ENCODE peak calls at places on chromosomes 5 and 9, in seven cellular contexts. F is left lung, L is BJ, T is GM23338, V is neural progenitor cell, Q is astrocyte of the spinal cord, N is WTC11. P is an unnamed sample.

GRCh38 chr5:79971156-79971555 is 19.9 kb downstream of the MTX3 start:
- DNase-seq in N (no peak), Q (peak; percentile 36), L (no peak), F (no peak), T (no peak), V (no peak), P (peak; percentile 64)

GRCh38 chr5:139342423-139342723 is 719 bp downstream of the PAIP2 start:
- DNase-seq in V (no peak), T (no peak), N (no peak), L (no peak), Q (no peak), F (no peak), P (no peak)

GRCh38 chr5:175895701-175896102 is 24.3 kb downstream of the CPLX2 start:
- DNase-seq in V (peak; percentile 64), Q (no peak), L (no peak), N (no peak), F (no peak), T (no peak), P (no peak)

GRCh38 chr9:82332018-82332773 is 343.6 kb downstream of the SPATA31D1 start:
- DNase-seq in V (no peak), F (no peak), Q (peak; percentile 81), T (no peak), N (no peak), L (peak; percentile 74), P (peak; percentile 76)

GRCh38 chr9:129751841-129752801 is 721 bp downstream of the PTGES start:
- DNase-seq in T (no peak), F (peak; percentile 45), N (no peak), L (no peak), Q (no peak), V (no peak), P (no peak)

GRCh38 chr5:15013654-15014463 is 142.3 kb upstream of the ANKH start:
- DNase-seq in Q (peak; percentile 85), T (peak; percentile 88), N (no peak), V (peak; percentile 69), L (peak; percentile 24), F (no peak), P (peak; percentile 85)

GRCh38 chr9:16191237-16191636 is 638.4 kb downstream of the CCDC171 start:
- DNase-seq in L (no peak), T (no peak), F (no peak), N (no peak), Q (no peak), V (no peak), P (no peak)

GRCh38 chr9:132268725-132269352 is 85.9 kb downstream of the SETX start:
- DNase-seq in T (peak; percentile 84), F (peak; percentile 49), V (peak; percentile 74), Q (peak; percentile 66), N (peak; percentile 80), L (no peak), P (peak; percentile 73)

GRCh38 chr9:120853198-120853597 is 10.5 kb upstream of the PSMD5 start:
- DNase-seq in N (no peak), T (no peak), V (no peak), L (no peak), F (no peak), Q (no peak), P (no peak)

GRCh38 chr5:175321927-175322532 is 122.0 kb downstream of the DRD1 start:
- DNase-seq in T (peak; percentile 95), Q (peak; percentile 22), L (no peak), V (peak; percentile 93), F (no peak), N (peak; percentile 72), P (peak; percentile 4)

GRCh38 chr5:35600591-35600990 is 17.1 kb upstream of the SPEF2 start:
- DNase-seq in L (no peak), T (no peak), F (no peak), N (no peak), V (no peak), Q (no peak), P (no peak)

GRCh38 chr9:36479086-36479485 is 79.0 kb upstream of the RNF38 start:
- DNase-seq in Q (no peak), V (no peak), N (no peak), T (no peak), L (no peak), F (no peak), P (no peak)

GRCh38 chr5:157778121-157778805 is 34.8 kb downstream of the LSM11 start:
- DNase-seq in Q (peak; percentile 34), T (no peak), V (no peak), L (peak; percentile 4), N (no peak), F (no peak), P (no peak)

GRCh38 chr9:110114086-110114887 is 93.7 kb downstream of the C9orf152 start:
- DNase-seq in F (no peak), N (no peak), T (no peak), V (no peak), Q (no peak), L (no peak), P (no peak)

GRCh38 chr5:138635268-138635667 is 60.1 kb upstream of the HSPA9 start:
- DNase-seq in T (no peak), F (no peak), N (no peak), V (no peak), Q (no peak), L (no peak), P (no peak)

GRCh38 chr5:122741681-122742080 is 33.2 kb upstream of the SNX2 start:
- DNase-seq in T (no peak), F (no peak), V (no peak), L (no peak), N (no peak), Q (no peak), P (no peak)

GRCh38 chr5:1801954-1802295 is 718 bp downstream of the NDUFS6 start:
- DNase-seq in N (no peak), V (peak; percentile 51), F (peak; percentile 22), L (no peak), T (peak; percentile 73), Q (no peak), P (peak; percentile 18)

GRCh38 chr5:37283214-37283820 is 34.1 kb upstream of the CPLANE1 start:
- DNase-seq in T (no peak), Q (no peak), F (no peak), N (no peak), L (no peak), V (no peak), P (no peak)

DNA sequence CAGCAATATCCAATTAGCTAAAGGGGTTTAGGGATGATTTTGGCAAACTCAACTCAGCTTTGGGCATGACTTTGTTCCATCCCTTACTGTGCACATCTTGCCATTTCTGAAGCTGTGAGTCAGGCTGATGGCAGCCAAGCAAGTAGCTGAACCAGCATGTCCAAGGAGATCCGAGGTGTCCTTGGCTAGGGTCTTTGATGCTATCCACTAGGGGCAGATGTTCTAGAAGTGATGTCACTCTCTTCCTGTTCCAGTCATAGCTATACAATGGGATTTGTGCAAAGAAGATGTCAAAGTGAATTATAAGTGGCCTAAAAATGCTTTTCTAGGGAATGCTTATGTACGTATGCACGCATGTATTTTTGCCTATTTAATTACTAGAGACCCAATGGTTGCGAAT is 160.8 kb upstream of the PAPPA start:
- DNase-seq in T (peak; percentile 6), N (no peak), Q (peak; percentile 55), L (no peak), V (no peak), F (no peak), P (peak; percentile 81)
- TF ChIP-seq CTCF in T (peak; percentile 13), N (no peak), Q (no peak), L (peak; percentile 21), V (no peak), F (no peak), P (no peak)

GRCh38 chr5:136062563-136063274 is 33.9 kb downstream of the TGFBI start:
- DNase-seq in L (no peak), N (peak; percentile 34), F (no peak), T (peak; percentile 66), V (peak; percentile 73), Q (no peak), P (peak; percentile 64)
- TF ChIP-seq CTCF in L (peak; percentile 43), N (peak; percentile 17), F (peak; percentile 34), T (peak; percentile 51), V (peak; percentile 62), Q (peak; percentile 26), P (peak; percentile 32)

GRCh38 chr5:72412283-72413055 is 92.3 kb downstream of the PTCD2 start:
- DNase-seq in T (no peak), L (peak; percentile 39), F (no peak), Q (peak; percentile 58), V (no peak), N (no peak), P (peak; percentile 75)
- TF ChIP-seq CTCF in T (no peak), L (peak; percentile 60), F (no peak), Q (peak; percentile 35), V (peak; percentile 12), N (no peak), P (peak; percentile 39)

DNA sequence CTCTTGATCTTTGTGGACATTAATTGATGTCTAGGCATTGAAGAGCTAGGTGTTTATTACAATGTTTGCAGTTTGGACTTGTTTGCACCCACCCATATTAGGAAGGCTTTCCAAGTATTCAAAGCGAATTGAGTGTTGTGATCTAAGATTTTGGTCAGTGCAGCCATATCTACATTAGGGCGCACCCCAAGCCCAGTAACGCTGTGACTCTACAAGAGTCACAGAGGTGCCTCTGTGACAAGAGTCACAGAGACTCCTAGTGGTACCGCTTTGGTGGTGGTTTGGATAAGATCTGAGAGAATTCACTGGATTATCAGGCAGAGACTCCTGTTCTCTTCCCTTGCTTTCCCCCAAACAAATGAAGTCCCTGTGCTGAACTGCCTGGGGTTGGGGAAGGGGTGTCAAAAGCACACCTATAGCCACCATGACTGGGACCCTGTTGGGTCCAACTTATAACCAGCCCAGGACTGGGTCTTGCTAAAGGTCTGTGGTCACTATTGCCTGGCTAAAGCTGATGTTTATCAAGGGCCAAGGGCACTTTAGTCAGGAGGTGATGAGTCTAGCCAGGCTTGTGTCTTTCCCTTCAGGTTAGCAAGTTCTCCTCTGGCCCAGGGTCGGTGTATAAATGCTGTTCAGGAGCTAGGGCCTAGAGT is 114.1 kb upstream of the RIOK2 start:
- DNase-seq in N (peak; percentile 69), Q (no peak), F (no peak), V (peak; percentile 89), L (no peak), T (peak; percentile 81), P (peak; percentile 10)
- TF ChIP-seq CTCF in N (peak; percentile 48), Q (peak; percentile 39), F (no peak), V (peak; percentile 80), L (peak; percentile 38), T (peak; percentile 91), P (peak; percentile 46)